ENCODE peak calls at places on chromosomes 4 and X, in five cellular contexts. G is fibroblast of lung, T is spleen, Q is left ventricle myocardium inferior, W is GM23248. I is an unnamed sample. For H3K9me3 and H3K4me1, the result is how much of the 10 kb centered on the place peaks cover.

GRCh38 chr4:39048291-39048690 is 13.7 kb upstream of the KLHL5 start:
- DNase-seq in G (no peak), T (no peak), Q (no peak), W (no peak), I (no peak)

GRCh38 chrX:43166874-43167273 is 388.9 kb upstream of the PPP1R2C start:
- DNase-seq in G (no peak), T (no peak), Q (no peak), W (no peak), I (no peak)

GRCh38 chr4:68865178-68865638 is 49.4 kb downstream of the UGT2B10 start:
- DNase-seq in G (no peak), T (no peak), Q (no peak), W (no peak), I (no peak)

GRCh38 chr4:133865606-133866327 is 335.8 kb downstream of the PABPC4L start:
- DNase-seq in G (peak), T (no peak), Q (no peak), W (peak), I (no peak)

GRCh38 chr4:74428278-74428677 is 16.7 kb upstream of the AREG start:
- DNase-seq in G (no peak), T (no peak), Q (no peak), W (no peak), I (no peak)

GRCh38 chr4:8278009-8278395 is 8.4 kb downstream of the HTRA3 start:
- DNase-seq in G (peak), T (peak), Q (peak), W (peak), I (peak)

GRCh38 chr4:25787891-25788331 is 74.9 kb downstream of the SEL1L3 start:
- DNase-seq in G (peak), T (no peak), Q (no peak), W (no peak), I (no peak)

GRCh38 chrX:7068939-7069367 is 78.6 kb upstream of the STS start:
- DNase-seq in G (no peak), T (no peak), Q (no peak), W (peak), I (no peak)

GRCh38 chr4:184263461-184263860 is 45.8 kb upstream of the ENPP6 start:
- DNase-seq in G (no peak), T (no peak), Q (no peak), W (no peak), I (no peak)

GRCh38 chr4:128244379-128244778 is 43.2 kb downstream of the PGRMC2 start:
- DNase-seq in G (peak), T (no peak), Q (no peak), W (peak), I (no peak)

GRCh38 chr4:135515295-135515694 is 1313.7 kb upstream of the PABPC4L start:
- DNase-seq in G (peak), T (no peak), Q (no peak), W (no peak), I (no peak)

GRCh38 chr4:84892950-84893349 is 73.5 kb downstream of the WDFY3 start:
- DNase-seq in G (no peak), T (no peak), Q (no peak), W (no peak), I (no peak)

GRCh38 chrX:2430265-2430825 is 70.4 kb downstream of the DHRSX start:
- DNase-seq in G (no peak), T (peak), Q (no peak), W (no peak), I (no peak)

GRCh38 chrX:46577116-46578005 is 3.8 kb downstream of the CHST7 start:
- DNase-seq in G (peak), T (no peak), Q (no peak), W (peak), I (no peak)

DNA sequence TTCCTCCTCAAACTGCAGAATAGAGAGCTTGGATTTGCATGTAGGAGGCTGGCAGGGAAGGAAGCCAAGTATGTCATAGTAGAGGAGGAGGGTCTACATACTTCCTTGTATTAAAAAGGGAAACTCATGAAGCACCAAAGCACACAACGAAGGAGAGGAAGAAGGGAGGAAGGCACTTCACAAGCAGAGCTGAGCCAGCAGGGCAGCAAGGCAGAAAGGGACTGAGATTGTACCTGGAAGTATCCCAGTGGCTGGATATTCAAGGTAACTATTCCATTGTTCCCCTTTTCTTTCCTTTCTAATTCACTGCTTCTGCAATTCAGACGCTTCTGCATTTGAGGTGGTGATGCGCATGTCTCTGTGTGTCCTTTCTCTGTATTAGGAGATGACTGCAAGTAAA is 54.8 kb downstream of the UBQLN2 start:
- DNase-seq in G (no peak), T (no peak), Q (no peak), W (no peak), I (no peak)
- H3K9me3 ChIP-seq in G (under half), T (under half), Q (under half), W (under half), I (under half)

GRCh38 chr4:4859010-4859798 is at the start of gene MSX1:
- DNase-seq in G (peak), T (peak), Q (peak), W (peak), I (peak)
- H3K4me1 ChIP-seq in G (under half), T (under half), Q (half or more), W (under half), I (under half)

GRCh38 chrX:41421071-41421729 is 25.9 kb upstream of the NYX start:
- DNase-seq in G (no peak), T (no peak), Q (no peak), W (peak), I (no peak)
- H3K4me3 ChIP-seq in G (peak), T (no peak), Q (peak), W (peak), I (no peak)

GRCh38 chr4:13533670-13534343 is 10.5 kb downstream of the NKX3-2 start:
- DNase-seq in G (no peak), T (no peak), Q (no peak), W (no peak), I (no peak)

GRCh38 chr4:13536607-13537006 is 7.7 kb downstream of the NKX3-2 start:
- DNase-seq in G (no peak), T (no peak), Q (no peak), W (no peak), I (no peak)

GRCh38 chr4:13535118-13535517 is 9.2 kb downstream of the NKX3-2 start:
- DNase-seq in G (no peak), T (no peak), Q (no peak), W (no peak), I (no peak)

GRCh38 chr4:13535708-13536361 is 8.5 kb downstream of the NKX3-2 start:
- DNase-seq in G (no peak), T (peak), Q (no peak), W (no peak), I (no peak)

GRCh38 chr4:13534344-13535063 is 9.8 kb downstream of the NKX3-2 start:
- DNase-seq in G (no peak), T (peak), Q (no peak), W (no peak), I (no peak)
- H3K9me3 ChIP-seq in G (under half), T (under half), Q (under half), W (under half), I (under half)